ENCODE peak calls at places on chromosomes 1 and 21, in ten cellular contexts. T is hepatocyte, U is HCT116, B is esophagus muscularis mucosa, I is GM23248, O is lung, D is stomach, S is BE2C, J is upper lobe of right lung, E is transverse colon. N is an unnamed sample. For H3K4me1, the result is how much of the 10 kb centered on the place peaks cover.

GRCh38 chr1:56382890-56383289 is 196.5 kb downstream of the PLPP3 start:
- DNase-seq in U (no peak), S (no peak), B (no peak), I (no peak), E (no peak), O (no peak), D (no peak), J (no peak), T (no peak), N (no peak)

GRCh38 chr1:103266036-103266435 is 157.7 kb upstream of the COL11A1 start:
- DNase-seq in U (no peak), S (no peak), B (no peak), D (no peak), I (peak), J (no peak), T (no peak), E (no peak), O (no peak), N (no peak)

GRCh38 chr21:17370263-17370662 is 142.6 kb upstream of the CXADR start:
- DNase-seq in U (no peak), T (peak), J (peak), S (no peak), I (no peak), B (no peak), E (no peak), D (peak), O (peak), N (no peak)

GRCh38 chr21:41361786-41362604 is at the start of gene MX2:
- DNase-seq in J (peak), D (peak), S (no peak), T (peak), I (peak), B (peak), U (no peak), E (peak), O (peak), N (peak)

GRCh38 chr1:239814306-239814881 is 277.3 kb upstream of the FMN2 start:
- DNase-seq in S (peak), I (peak), O (no peak), B (no peak), U (no peak), T (peak), J (no peak), E (no peak), D (no peak), N (no peak)

GRCh38 chr1:79745928-79746327 is 739.4 kb upstream of the ADGRL4 start:
- DNase-seq in D (no peak), T (no peak), S (no peak), J (no peak), O (no peak), E (no peak), I (no peak), U (no peak), B (no peak), N (no peak)

GRCh38 chr1:14755518-14756252 is 157.2 kb downstream of the KAZN start:
- DNase-seq in B (no peak), T (no peak), O (no peak), U (no peak), J (no peak), S (no peak), D (no peak), I (no peak), E (no peak), N (no peak)

GRCh38 chr1:19311503-19311930 is 427 bp downstream of the AKR7A2 start:
- DNase-seq in S (peak), B (no peak), E (no peak), I (no peak), U (no peak), D (no peak), J (no peak), O (peak), T (no peak), N (no peak)

GRCh38 chr1:8252266-8252951 is 65.5 kb upstream of the SLC45A1 start:
- DNase-seq in J (no peak), T (no peak), O (no peak), I (no peak), S (no peak), E (no peak), B (no peak), U (no peak), D (no peak), N (no peak)

GRCh38 chr1:108585343-108585742 is 25.4 kb downstream of the EEIG2 start:
- DNase-seq in U (no peak), I (no peak), T (no peak), D (no peak), O (no peak), B (no peak), E (no peak), S (no peak), J (no peak), N (no peak)

GRCh38 chr1:150259758-150260669 is 2.4 kb downstream of the CA14 start:
- DNase-seq in S (no peak), E (peak), T (peak), B (no peak), J (peak), D (peak), U (no peak), O (peak), I (no peak), N (no peak)

GRCh38 chr1:36306210-36306901 is at the start of gene SH3D21:
- DNase-seq in D (peak), T (peak), J (peak), S (peak), O (peak), U (no peak), B (no peak), E (peak), I (peak), N (no peak)

GRCh38 chr1:119653839-119654170 is 5.7 kb upstream of the ZNF697 start:
- DNase-seq in T (no peak), E (no peak), O (no peak), B (no peak), U (no peak), S (no peak), J (no peak), D (no peak), I (peak), N (no peak)

GRCh38 chr1:211485480-211485857 is 6.5 kb downstream of the RD3 start:
- DNase-seq in J (no peak), T (no peak), O (no peak), E (no peak), I (no peak), B (no peak), U (no peak), S (no peak), D (no peak), N (no peak)

GRCh38 chr1:203406446-203407045 is 55.6 kb upstream of the FMOD start:
- DNase-seq in U (no peak), T (no peak), E (no peak), B (peak), O (no peak), D (no peak), J (no peak), S (no peak), I (peak), N (peak)

GRCh38 chr1:45629035-45629434 is 5.2 kb upstream of the CCDC17 start:
- DNase-seq in T (no peak), U (no peak), O (no peak), J (no peak), B (no peak), I (no peak), S (no peak), E (no peak), D (no peak), N (no peak)

GRCh38 chr1:203695116-203695515 is 68.5 kb downstream of the ATP2B4 start:
- DNase-seq in J (no peak), I (peak), O (no peak), T (no peak), E (no peak), S (peak), D (no peak), U (no peak), B (no peak), N (no peak)

GRCh38 chr1:108523829-108524228 is 36.1 kb upstream of the EEIG2 start:
- DNase-seq in O (no peak), S (no peak), E (no peak), D (no peak), I (no peak), B (no peak), U (no peak), J (no peak), T (no peak), N (no peak)

GRCh38 chr1:182133181-182133580 is 71.7 kb upstream of the ZNF648 start:
- DNase-seq in O (no peak), T (no peak), D (no peak), E (no peak), I (no peak), U (no peak), S (no peak), B (no peak), J (no peak), N (no peak)

GRCh38 chr21:43654806-43655489 is 4.3 kb downstream of the HSF2BP start:
- DNase-seq in I (peak), D (no peak), B (no peak), O (no peak), T (no peak), E (no peak), S (no peak), U (no peak), J (no peak), N (no peak)

GRCh38 chr1:19038096-19038495 is 81.6 kb upstream of the IFFO2 start:
- DNase-seq in J (peak), B (no peak), I (no peak), O (no peak), T (no peak), E (no peak), U (no peak), S (no peak), D (no peak), N (no peak)

GRCh38 chr1:187689137-187689536 is 860.4 kb downstream of the PLA2G4A start:
- DNase-seq in J (no peak), I (peak), S (no peak), E (no peak), U (no peak), O (no peak), D (peak), T (no peak), B (no peak), N (no peak)

GRCh38 chr21:36985761-36986594 is 19.5 kb upstream of the HLCS start:
- DNase-seq in E (no peak), D (no peak), S (no peak), J (no peak), O (no peak), I (no peak), B (no peak), U (no peak), T (no peak), N (no peak)

GRCh38 chr21:45109831-45110492 is 35.6 kb downstream of the ADARB1 start:
- DNase-seq in D (no peak), O (no peak), B (no peak), J (no peak), S (no peak), I (no peak), U (no peak), T (no peak), E (peak), N (no peak)

GRCh38 chr21:29989634-29990234 is 49.9 kb upstream of the GRIK1 start:
- DNase-seq in J (no peak), T (no peak), S (no peak), U (no peak), E (no peak), I (no peak), D (no peak), B (no peak), O (no peak), N (no peak)

GRCh38 chr1:212413902-212414327 is 771 bp downstream of the PACC1 start:
- DNase-seq in U (no peak), T (peak), O (no peak), I (peak), B (no peak), S (peak), J (no peak), E (no peak), D (no peak), N (no peak)

GRCh38 chr1:213864007-213864406 is 123.8 kb upstream of the PROX1 start:
- DNase-seq in T (no peak), O (no peak), D (no peak), U (no peak), B (no peak), S (no peak), J (no peak), I (no peak), E (no peak), N (no peak)

GRCh38 chr1:3391711-3392110 is 62.8 kb upstream of the ARHGEF16 start:
- DNase-seq in U (no peak), B (no peak), D (no peak), O (no peak), I (no peak), E (no peak), S (no peak), T (no peak), J (no peak), N (no peak)
- H3K4me1 ChIP-seq in U (under half), B (under half), D (under half), O (under half), I (under half), E (under half), S (under half), T (under half), J (under half), N (under half)

GRCh38 chr1:38238294-38238693 is 191.7 kb upstream of the POU3F1 start:
- DNase-seq in S (no peak), B (no peak), T (no peak), I (no peak), J (no peak), E (no peak), D (no peak), O (no peak), U (no peak), N (no peak)
- H3K4me1 ChIP-seq in S (under half), B (under half), T (under half), I (under half), J (under half), E (under half), D (under half), O (under half), U (under half), N (under half)

GRCh38 chr1:107228704-107229103 is 87.9 kb downstream of the NTNG1 start:
- DNase-seq in B (no peak), I (peak), O (no peak), E (no peak), J (no peak), U (no peak), T (no peak), D (no peak), S (no peak), N (no peak)

GRCh38 chr1:107230121-107230520 is 89.3 kb downstream of the NTNG1 start:
- DNase-seq in U (no peak), S (no peak), B (no peak), I (no peak), D (no peak), T (no peak), O (no peak), E (no peak), J (no peak), N (no peak)

GRCh38 chr1:107232421-107232820 is 91.6 kb downstream of the NTNG1 start:
- DNase-seq in I (no peak), S (no peak), J (no peak), D (no peak), T (no peak), O (no peak), U (no peak), B (no peak), E (no peak), N (no peak)

GRCh38 chr1:107229711-107230110 is 88.9 kb downstream of the NTNG1 start:
- DNase-seq in I (no peak), O (no peak), J (no peak), S (no peak), D (no peak), E (no peak), U (no peak), T (no peak), B (no peak), N (no peak)

GRCh38 chr1:107231291-107231690 is 90.5 kb downstream of the NTNG1 start:
- DNase-seq in U (no peak), I (no peak), E (no peak), D (no peak), J (no peak), B (no peak), T (no peak), O (no peak), S (no peak), N (no peak)
- H3K4me1 ChIP-seq in U (under half), I (under half), E (under half), D (under half), J (under half), B (under half), T (under half), O (under half), S (under half), N (under half)

GRCh38 chr1:34863501-34863900 is 4.0 kb upstream of the SMIM12 start:
- DNase-seq in S (no peak), D (no peak), T (no peak), U (no peak), J (no peak), B (no peak), O (no peak), I (no peak), E (no peak), N (no peak)
- H3K4me1 ChIP-seq in S (under half), D (under half), T (under half), U (under half), J (under half), B (under half), O (under half), I (under half), E (under half), N (under half)

GRCh38 chr1:85553416-85553815 is 27.1 kb upstream of the CCN1 start:
- DNase-seq in B (no peak), E (no peak), I (peak), S (no peak), U (no peak), O (no peak), J (no peak), D (no peak), T (no peak), N (no peak)
- H3K4me1 ChIP-seq in B (half or more), E (under half), I (half or more), S (under half), U (under half), O (under half), J (under half), D (under half), T (under half), N (under half)

GRCh38 chr1:59917785-59918180 is 8.8 kb downstream of the CYP2J2 start:
- DNase-seq in U (no peak), I (no peak), S (no peak), O (no peak), J (no peak), T (no peak), D (no peak), B (no peak), E (no peak), N (no peak)

GRCh38 chr1:59919742-59920141 is 6.8 kb downstream of the CYP2J2 start:
- DNase-seq in T (no peak), O (no peak), U (no peak), B (no peak), J (no peak), I (no peak), E (no peak), D (no peak), S (no peak), N (no peak)

GRCh38 chr1:59915516-59915915 is 11.1 kb downstream of the CYP2J2 start:
- DNase-seq in S (no peak), E (no peak), U (no peak), J (no peak), D (no peak), B (no peak), I (no peak), O (no peak), T (no peak), N (no peak)

GRCh38 chr1:59917026-59917784 is 9.4 kb downstream of the CYP2J2 start:
- DNase-seq in I (no peak), D (no peak), B (no peak), S (no peak), T (no peak), E (no peak), O (no peak), U (no peak), J (no peak), N (no peak)
- H3K4me1 ChIP-seq in I (under half), D (under half), B (under half), S (under half), T (under half), E (under half), O (under half), U (under half), J (under half), N (under half)

DNA sequence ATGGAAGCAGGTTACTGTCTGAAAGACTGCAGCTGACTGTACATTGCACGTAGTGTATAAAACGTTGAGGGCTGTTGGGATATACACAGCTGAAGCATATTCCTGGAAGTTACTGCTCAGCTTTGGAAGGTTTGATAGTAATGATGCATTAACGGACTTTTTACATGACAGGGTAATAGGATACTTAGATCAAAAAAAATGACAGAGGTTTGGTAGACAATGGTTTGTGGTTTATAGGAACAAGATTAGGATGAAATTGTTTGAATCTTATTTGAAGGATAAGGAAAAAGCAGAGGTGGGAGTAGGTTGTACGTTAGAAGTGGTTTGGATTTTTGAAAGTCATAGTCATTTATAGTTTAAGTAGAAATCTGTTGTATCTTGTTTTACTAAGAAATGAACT is 33.0 kb downstream of the ADGRL2 start:
- DNase-seq in I (no peak), D (no peak), B (no peak), J (no peak), S (no peak), U (no peak), T (no peak), E (no peak), O (no peak), N (no peak)
- H3K4me1 ChIP-seq in I (under half), D (under half), B (under half), J (under half), S (under half), U (under half), T (under half), E (under half), O (under half), N (under half)

N was measured in right atrium auricular region.